ENCODE peak calls at places on chromosomes 7 and 10, in six cellular contexts. K is brain microvascular endothelial cell; Q is foreskin fibroblast; T is CD4-positive, alpha-beta memory T cell; L is neuronal stem cell; Y is stomach. E is an unnamed sample.

GRCh38 chr7:492714-493065 is 27.0 kb downstream of the PDGFA start:
- DNase-seq in Q (no peak), Y (no peak), L (no peak), K (no peak), T (no peak), E (no peak)

GRCh38 chr10:32065871-32066270 is 9.6 kb upstream of the KIF5B start:
- DNase-seq in Q (peak), Y (no peak), K (peak), T (no peak), L (no peak), E (no peak)

GRCh38 chr7:94660006-94660405 is 4.1 kb upstream of the SGCE start:
- DNase-seq in L (no peak), K (no peak), Y (no peak), T (no peak), Q (no peak), E (no peak)

GRCh38 chr7:17946591-17946990 is 6.3 kb upstream of the SNX13 start:
- DNase-seq in L (no peak), Q (no peak), T (no peak), K (no peak), Y (no peak), E (no peak)

GRCh38 chr10:79176052-79176501 is 107.3 kb downstream of the ZMIZ1 start:
- DNase-seq in Q (no peak), K (no peak), T (no peak), Y (no peak), L (no peak), E (no peak)

GRCh38 chr10:128028508-128029279 is 97.5 kb downstream of the MKI67 start:
- DNase-seq in Q (no peak), K (no peak), L (no peak), Y (no peak), T (no peak), E (no peak)

GRCh38 chr7:45677311-45677900 is 103.2 kb downstream of the ADCY1 start:
- DNase-seq in Y (peak), L (no peak), Q (no peak), K (no peak), T (no peak), E (no peak)

GRCh38 chr10:115141254-115141653 is 48.1 kb downstream of the ATRNL1 start:
- DNase-seq in T (no peak), K (no peak), Y (no peak), Q (no peak), L (no peak), E (no peak)

GRCh38 chr7:151607464-151607867 is 87.8 kb upstream of the RHEB start:
- DNase-seq in T (no peak), Y (no peak), K (peak), L (no peak), Q (peak), E (no peak)

GRCh38 chr10:121753726-121754476 is 155.7 kb upstream of the FGFR2 start:
- DNase-seq in K (peak), Y (no peak), Q (peak), L (no peak), T (no peak), E (no peak)
- H3K4me3 ChIP-seq in K (no peak), Y (no peak), Q (no peak), L (no peak), T (no peak), E (no peak)

DNA sequence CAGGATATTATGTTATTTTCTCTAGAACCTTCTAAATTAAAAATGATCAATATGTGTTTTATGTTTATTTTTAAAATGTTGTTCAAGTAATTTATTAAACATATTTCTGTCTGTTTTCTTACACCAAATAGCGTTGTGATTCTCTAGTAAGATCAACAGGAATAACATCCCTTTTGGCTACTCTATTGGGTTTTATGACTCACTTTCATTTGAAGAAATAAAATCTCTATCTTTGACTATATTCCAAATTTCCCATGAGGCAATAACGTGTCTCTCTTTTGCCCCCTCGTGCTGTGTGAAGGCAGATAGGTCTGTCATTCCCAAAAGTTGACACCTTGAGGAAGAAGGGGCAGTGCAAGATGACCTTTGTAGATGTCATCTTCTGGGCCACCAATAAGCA is 40.9 kb downstream of the ITGA8 start:
- DNase-seq in K (no peak), L (no peak), Y (no peak), T (no peak), Q (no peak), E (no peak)
- H3K4me3 ChIP-seq in K (no peak), L (no peak), Y (no peak), T (no peak), Q (no peak), E (no peak)

GRCh38 chr10:133528296-133528844 is 1.2 kb downstream of the CYP2E1 start:
- DNase-seq in K (no peak), L (no peak), Q (no peak), T (no peak), Y (no peak), E (no peak)
- H3K4me3 ChIP-seq in K (no peak), L (no peak), Q (no peak), T (no peak), Y (peak), E (no peak)

GRCh38 chr10:132186488-132187413 is at the start of gene DPYSL4:
- DNase-seq in L (no peak), Y (no peak), Q (no peak), K (no peak), T (no peak), E (no peak)
- H3K4me3 ChIP-seq in L (peak), Y (peak), Q (peak), K (peak), T (peak), E (no peak)

DNA sequence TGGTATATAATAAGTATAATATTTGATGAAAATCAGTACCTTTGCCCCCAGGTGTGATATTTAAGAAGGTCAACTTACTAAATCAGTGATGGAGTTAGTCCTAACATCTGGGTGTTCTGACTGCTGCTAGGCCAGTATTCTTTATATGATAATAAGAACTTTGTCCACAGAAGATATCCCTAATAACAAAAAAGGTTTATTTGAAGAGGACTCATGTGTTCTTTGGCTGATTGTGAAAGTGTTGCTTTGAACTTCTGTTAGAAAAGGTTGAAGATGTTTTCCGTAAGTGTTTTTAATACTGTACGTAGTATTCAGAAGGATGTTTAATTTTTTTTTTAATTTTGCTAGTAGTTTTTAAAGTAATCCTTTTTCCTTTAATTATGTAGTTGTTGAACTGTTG is 10.2 kb downstream of the PTEN start:
- DNase-seq in Q (no peak), Y (no peak), L (no peak), T (no peak), K (no peak), E (no peak)
- H3K4me3 ChIP-seq in Q (no peak), Y (no peak), L (no peak), T (no peak), K (no peak), E (no peak)

DNA sequence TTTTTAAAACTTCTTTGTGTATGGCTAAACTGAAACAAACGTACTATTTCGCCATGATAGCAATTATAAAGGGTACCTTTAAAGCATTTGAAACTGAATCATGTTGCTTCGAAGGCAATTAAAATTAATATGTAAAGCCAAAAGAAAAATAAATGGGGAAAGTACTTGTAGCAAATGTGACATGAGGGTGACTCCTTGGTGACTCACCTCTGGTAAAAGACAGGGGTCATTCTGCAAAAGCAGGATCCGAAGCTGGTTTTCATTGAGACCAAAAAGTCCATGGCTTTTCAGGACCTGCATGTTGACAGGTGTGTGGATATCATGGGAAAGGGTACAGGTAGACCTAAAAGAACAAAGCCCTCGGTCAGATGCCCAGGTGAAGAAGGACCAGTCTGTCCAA is 1.5 kb downstream of the ZC3HAV1L start:
- DNase-seq in T (no peak), Y (no peak), L (no peak), K (no peak), Q (peak), E (no peak)
- H3K4me3 ChIP-seq in T (no peak), Y (no peak), L (no peak), K (peak), Q (peak), E (peak)

E was measured in Jurkat, Clone E6-1.